ENCODE peak calls at places on chromosomes 1 and 21, in ten cellular contexts. One of them, this sample, is unnamed. For H3K4me1, the result is how much of the 10 kb centered on the place peaks cover.

GRCh38 chr1:49252917-49253316 is 476.2 kb upstream of the BEND5 start:
- DNase-seq in transverse colon: no peak
- DNase-seq in left lung: no peak
- DNase-seq in tibial nerve: no peak
- DNase-seq in ovary: no peak
- DNase-seq in CD4-positive, CD25-positive, alpha-beta regulatory T cell: no peak
- DNase-seq in heart right ventricle: no peak
- DNase-seq in SJSA1: no peak
- DNase-seq in uterus: no peak
- DNase-seq in psoas muscle: no peak
- DNase-seq in this sample: no peak

GRCh38 chr1:58862728-58863385 is 79.0 kb upstream of the JUN start:
- DNase-seq in transverse colon: no peak
- DNase-seq in left lung: no peak
- DNase-seq in tibial nerve: no peak
- DNase-seq in ovary: no peak
- DNase-seq in CD4-positive, CD25-positive, alpha-beta regulatory T cell: no peak
- DNase-seq in heart right ventricle: no peak
- DNase-seq in SJSA1: no peak
- DNase-seq in uterus: no peak
- DNase-seq in psoas muscle: no peak
- DNase-seq in this sample: no peak

GRCh38 chr1:225426395-225427248 is 1.2 kb downstream of the LBR start:
- DNase-seq in transverse colon: peak
- DNase-seq in left lung: no peak
- DNase-seq in tibial nerve: no peak
- DNase-seq in ovary: peak
- DNase-seq in CD4-positive, CD25-positive, alpha-beta regulatory T cell: peak
- DNase-seq in heart right ventricle: peak
- DNase-seq in SJSA1: peak
- DNase-seq in uterus: peak
- DNase-seq in psoas muscle: peak
- DNase-seq in this sample: no peak

GRCh38 chr1:246837418-246838117 is 94.2 kb downstream of the AHCTF1 start:
- DNase-seq in transverse colon: no peak
- DNase-seq in left lung: no peak
- DNase-seq in tibial nerve: no peak
- DNase-seq in ovary: no peak
- DNase-seq in CD4-positive, CD25-positive, alpha-beta regulatory T cell: no peak
- DNase-seq in heart right ventricle: no peak
- DNase-seq in SJSA1: peak
- DNase-seq in uterus: no peak
- DNase-seq in psoas muscle: no peak
- DNase-seq in this sample: no peak

GRCh38 chr1:85579619-85580018 is 942 bp upstream of the CCN1 start:
- DNase-seq in transverse colon: no peak
- DNase-seq in left lung: no peak
- DNase-seq in tibial nerve: no peak
- DNase-seq in ovary: peak
- DNase-seq in CD4-positive, CD25-positive, alpha-beta regulatory T cell: no peak
- DNase-seq in heart right ventricle: peak
- DNase-seq in SJSA1: peak
- DNase-seq in uterus: peak
- DNase-seq in psoas muscle: no peak
- DNase-seq in this sample: no peak

GRCh38 chr1:9691108-9691445 is 39.5 kb downstream of the PIK3CD start:
- DNase-seq in transverse colon: no peak
- DNase-seq in left lung: no peak
- DNase-seq in tibial nerve: no peak
- DNase-seq in ovary: no peak
- DNase-seq in CD4-positive, CD25-positive, alpha-beta regulatory T cell: no peak
- DNase-seq in heart right ventricle: no peak
- DNase-seq in SJSA1: peak
- DNase-seq in uterus: no peak
- DNase-seq in psoas muscle: no peak
- DNase-seq in this sample: no peak

GRCh38 chr1:13543927-13544556 is 30.2 kb upstream of the LRRC38 start:
- DNase-seq in transverse colon: peak
- DNase-seq in left lung: peak
- DNase-seq in tibial nerve: no peak
- DNase-seq in ovary: peak
- DNase-seq in CD4-positive, CD25-positive, alpha-beta regulatory T cell: no peak
- DNase-seq in heart right ventricle: peak
- DNase-seq in SJSA1: peak
- DNase-seq in uterus: no peak
- DNase-seq in psoas muscle: peak
- DNase-seq in this sample: no peak

GRCh38 chr21:43775795-43776430 is at the start of gene CSTB:
- DNase-seq in transverse colon: peak
- DNase-seq in left lung: peak
- DNase-seq in tibial nerve: peak
- DNase-seq in ovary: peak
- DNase-seq in CD4-positive, CD25-positive, alpha-beta regulatory T cell: peak
- DNase-seq in heart right ventricle: peak
- DNase-seq in SJSA1: peak
- DNase-seq in uterus: peak
- DNase-seq in psoas muscle: peak
- DNase-seq in this sample: peak

GRCh38 chr1:151831605-151832004 is at the start of gene RORC:
- DNase-seq in transverse colon: peak
- DNase-seq in left lung: peak
- DNase-seq in tibial nerve: no peak
- DNase-seq in ovary: no peak
- DNase-seq in CD4-positive, CD25-positive, alpha-beta regulatory T cell: no peak
- DNase-seq in heart right ventricle: peak
- DNase-seq in SJSA1: no peak
- DNase-seq in uterus: no peak
- DNase-seq in psoas muscle: peak
- DNase-seq in this sample: no peak
- H3K4me3 ChIP-seq in transverse colon: peak
- H3K4me3 ChIP-seq in left lung: no peak
- H3K4me3 ChIP-seq in tibial nerve: no peak
- H3K4me3 ChIP-seq in ovary: no peak
- H3K4me3 ChIP-seq in CD4-positive, CD25-positive, alpha-beta regulatory T cell: peak
- H3K4me3 ChIP-seq in heart right ventricle: peak
- H3K4me3 ChIP-seq in SJSA1: no peak
- H3K4me3 ChIP-seq in uterus: no peak
- H3K4me3 ChIP-seq in psoas muscle: peak
- H3K4me3 ChIP-seq in this sample: no peak

GRCh38 chr1:205296154-205296553 is 25.4 kb downstream of the NUAK2 start:
- DNase-seq in transverse colon: no peak
- DNase-seq in left lung: no peak
- DNase-seq in tibial nerve: no peak
- DNase-seq in ovary: no peak
- DNase-seq in CD4-positive, CD25-positive, alpha-beta regulatory T cell: no peak
- DNase-seq in heart right ventricle: no peak
- DNase-seq in SJSA1: no peak
- DNase-seq in uterus: no peak
- DNase-seq in psoas muscle: no peak
- DNase-seq in this sample: no peak

GRCh38 chr1:205294914-205295310 is 26.6 kb downstream of the NUAK2 start:
- DNase-seq in transverse colon: no peak
- DNase-seq in left lung: no peak
- DNase-seq in tibial nerve: no peak
- DNase-seq in ovary: no peak
- DNase-seq in CD4-positive, CD25-positive, alpha-beta regulatory T cell: no peak
- DNase-seq in heart right ventricle: no peak
- DNase-seq in SJSA1: no peak
- DNase-seq in uterus: no peak
- DNase-seq in psoas muscle: no peak
- DNase-seq in this sample: no peak

GRCh38 chr1:205291577-205291976 is 30.0 kb downstream of the NUAK2 start:
- DNase-seq in transverse colon: no peak
- DNase-seq in left lung: no peak
- DNase-seq in tibial nerve: no peak
- DNase-seq in ovary: no peak
- DNase-seq in CD4-positive, CD25-positive, alpha-beta regulatory T cell: no peak
- DNase-seq in heart right ventricle: no peak
- DNase-seq in SJSA1: no peak
- DNase-seq in uterus: no peak
- DNase-seq in psoas muscle: no peak
- DNase-seq in this sample: no peak

GRCh38 chr1:205294175-205294913 is 27.2 kb downstream of the NUAK2 start:
- DNase-seq in transverse colon: no peak
- DNase-seq in left lung: peak
- DNase-seq in tibial nerve: no peak
- DNase-seq in ovary: peak
- DNase-seq in CD4-positive, CD25-positive, alpha-beta regulatory T cell: no peak
- DNase-seq in heart right ventricle: no peak
- DNase-seq in SJSA1: peak
- DNase-seq in uterus: peak
- DNase-seq in psoas muscle: no peak
- DNase-seq in this sample: no peak

DNA sequence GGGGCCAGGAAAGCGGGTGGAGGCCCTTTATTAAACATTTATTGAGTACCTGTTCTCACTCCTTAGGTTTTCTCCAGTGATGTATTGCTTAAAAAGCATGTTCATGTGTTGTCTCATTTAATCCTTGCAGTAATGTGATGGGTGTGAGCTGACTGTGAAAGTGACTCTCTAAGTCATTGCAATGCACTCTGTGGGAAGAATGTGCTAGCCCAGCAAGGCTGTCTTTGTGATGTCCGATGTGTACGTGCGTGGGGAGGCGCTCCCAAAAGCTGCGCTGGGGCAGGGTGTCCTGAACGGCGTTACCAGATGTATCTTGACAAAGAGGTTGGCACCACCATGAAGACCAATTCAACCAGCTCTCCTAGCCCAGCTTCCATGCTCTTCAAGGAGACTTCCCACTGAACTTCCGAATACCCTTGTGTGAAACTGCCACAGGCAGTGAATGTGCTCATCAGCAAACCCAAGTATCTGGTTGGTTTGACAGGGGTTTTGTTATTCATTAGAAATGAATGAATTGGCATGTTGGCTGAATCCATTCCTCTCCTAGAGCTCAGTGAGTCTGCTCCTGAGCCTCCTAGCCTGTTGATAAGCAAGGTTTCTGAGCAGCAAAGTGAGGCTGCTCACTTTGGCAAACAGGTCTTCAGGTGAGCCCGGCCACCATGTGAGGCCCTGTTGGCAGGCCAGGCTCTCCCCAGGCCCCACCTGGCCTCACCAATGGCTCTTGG is 28.0 kb downstream of the NUAK2 start:
- DNase-seq in transverse colon: no peak
- DNase-seq in left lung: no peak
- DNase-seq in tibial nerve: no peak
- DNase-seq in ovary: no peak
- DNase-seq in CD4-positive, CD25-positive, alpha-beta regulatory T cell: no peak
- DNase-seq in heart right ventricle: no peak
- DNase-seq in SJSA1: no peak
- DNase-seq in uterus: no peak
- DNase-seq in psoas muscle: no peak
- DNase-seq in this sample: no peak
- H3K4me1 ChIP-seq in transverse colon: under half
- H3K4me1 ChIP-seq in left lung: under half
- H3K4me1 ChIP-seq in tibial nerve: under half
- H3K4me1 ChIP-seq in ovary: under half
- H3K4me1 ChIP-seq in CD4-positive, CD25-positive, alpha-beta regulatory T cell: under half
- H3K4me1 ChIP-seq in heart right ventricle: under half
- H3K4me1 ChIP-seq in SJSA1: half or more
- H3K4me1 ChIP-seq in uterus: under half
- H3K4me1 ChIP-seq in psoas muscle: under half
- H3K4me1 ChIP-seq in this sample: under half

GRCh38 chr21:33540711-33541104 is 1.2 kb downstream of the GART start:
- DNase-seq in transverse colon: no peak
- DNase-seq in left lung: no peak
- DNase-seq in tibial nerve: no peak
- DNase-seq in ovary: no peak
- DNase-seq in CD4-positive, CD25-positive, alpha-beta regulatory T cell: no peak
- DNase-seq in heart right ventricle: no peak
- DNase-seq in SJSA1: no peak
- DNase-seq in uterus: no peak
- DNase-seq in psoas muscle: no peak
- DNase-seq in this sample: no peak
- H3K4me3 ChIP-seq in transverse colon: no peak
- H3K4me3 ChIP-seq in left lung: no peak
- H3K4me3 ChIP-seq in tibial nerve: no peak
- H3K4me3 ChIP-seq in ovary: peak
- H3K4me3 ChIP-seq in CD4-positive, CD25-positive, alpha-beta regulatory T cell: peak
- H3K4me3 ChIP-seq in heart right ventricle: peak
- H3K4me3 ChIP-seq in SJSA1: no peak
- H3K4me3 ChIP-seq in uterus: no peak
- H3K4me3 ChIP-seq in psoas muscle: peak
- H3K4me3 ChIP-seq in this sample: peak

DNA sequence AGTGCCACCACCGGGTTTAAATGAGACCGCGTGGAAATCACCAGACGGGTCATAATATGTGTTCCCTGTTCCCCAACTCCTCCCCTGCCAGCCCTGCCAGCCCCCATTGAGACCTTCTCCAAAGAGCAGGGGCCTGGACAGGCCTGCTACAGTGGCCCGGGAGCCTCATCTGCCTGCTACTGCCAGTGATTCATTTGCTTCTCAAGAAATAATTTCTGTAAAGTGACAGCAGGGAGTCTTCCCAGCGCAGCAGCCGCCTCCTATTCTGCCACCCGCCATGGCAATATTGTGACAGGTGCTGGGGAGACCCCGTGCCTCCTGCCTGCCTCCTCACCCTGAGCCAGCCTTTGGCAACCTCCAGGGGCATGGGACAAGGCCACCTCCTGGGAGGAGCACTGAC is 8.9 kb downstream of the IFFO2 start:
- DNase-seq in transverse colon: no peak
- DNase-seq in left lung: no peak
- DNase-seq in tibial nerve: no peak
- DNase-seq in ovary: no peak
- DNase-seq in CD4-positive, CD25-positive, alpha-beta regulatory T cell: no peak
- DNase-seq in heart right ventricle: no peak
- DNase-seq in SJSA1: no peak
- DNase-seq in uterus: no peak
- DNase-seq in psoas muscle: no peak
- DNase-seq in this sample: no peak
- H3K4me1 ChIP-seq in transverse colon: under half
- H3K4me1 ChIP-seq in left lung: half or more
- H3K4me1 ChIP-seq in tibial nerve: half or more
- H3K4me1 ChIP-seq in ovary: under half
- H3K4me1 ChIP-seq in CD4-positive, CD25-positive, alpha-beta regulatory T cell: half or more
- H3K4me1 ChIP-seq in heart right ventricle: half or more
- H3K4me1 ChIP-seq in SJSA1: under half
- H3K4me1 ChIP-seq in uterus: under half
- H3K4me1 ChIP-seq in psoas muscle: half or more
- H3K4me1 ChIP-seq in this sample: under half

DNA sequence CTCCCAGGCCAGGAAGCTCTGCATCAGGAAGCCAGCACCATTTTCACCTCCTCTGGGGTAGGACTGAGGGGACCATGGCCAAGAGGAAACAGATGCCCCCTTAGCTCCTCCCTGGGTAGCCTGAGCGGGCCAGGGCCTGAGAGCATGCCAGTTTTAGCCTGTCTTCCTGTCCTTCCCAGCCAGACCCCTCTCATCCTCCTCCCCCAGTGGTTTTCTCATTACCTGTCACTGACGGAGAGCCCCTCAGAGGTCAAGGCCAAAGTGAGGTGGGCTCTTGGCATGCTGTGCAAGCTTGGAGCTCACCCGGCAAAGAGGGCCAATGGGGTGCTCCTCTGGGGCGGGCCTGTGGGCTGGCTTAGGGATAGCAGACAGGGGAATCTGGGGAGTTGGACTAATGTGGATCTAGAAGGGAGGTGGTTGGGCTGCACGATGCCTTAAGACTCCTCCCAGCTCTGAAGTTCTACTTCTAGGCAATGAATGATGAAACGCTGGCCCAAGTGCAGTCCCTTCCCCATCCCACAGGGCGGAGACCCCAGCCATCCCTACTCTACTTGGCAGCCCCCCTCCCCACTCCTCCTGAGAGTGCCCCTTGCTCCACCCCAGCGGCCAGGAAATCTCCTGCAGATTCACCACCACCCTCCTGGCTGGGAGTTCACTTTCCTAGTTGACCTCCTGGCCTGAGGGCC is 9.5 kb upstream of the LMNA start:
- DNase-seq in transverse colon: no peak
- DNase-seq in left lung: no peak
- DNase-seq in tibial nerve: no peak
- DNase-seq in ovary: peak
- DNase-seq in CD4-positive, CD25-positive, alpha-beta regulatory T cell: no peak
- DNase-seq in heart right ventricle: no peak
- DNase-seq in SJSA1: no peak
- DNase-seq in uterus: no peak
- DNase-seq in psoas muscle: no peak
- DNase-seq in this sample: peak
- H3K4me3 ChIP-seq in transverse colon: no peak
- H3K4me3 ChIP-seq in left lung: no peak
- H3K4me3 ChIP-seq in tibial nerve: no peak
- H3K4me3 ChIP-seq in ovary: no peak
- H3K4me3 ChIP-seq in CD4-positive, CD25-positive, alpha-beta regulatory T cell: no peak
- H3K4me3 ChIP-seq in heart right ventricle: no peak
- H3K4me3 ChIP-seq in SJSA1: no peak
- H3K4me3 ChIP-seq in uterus: peak
- H3K4me3 ChIP-seq in psoas muscle: no peak
- H3K4me3 ChIP-seq in this sample: no peak